ENCODE peak calls at places on chromosomes 6 and 20, in seven cellular contexts. C is IMR-90, I is neuronal stem cell, X is H9, P is trophoblast cell, T is H1, S is mesenchymal stem cell. E is an unnamed sample.
A peak's percentile ranks its signal among the peaks of the same experiment; 100 is the strongest.

GRCh38 chr6:73951186-73951585 is 255.2 kb downstream of the CD109 start:
- DNase-seq in C (peak; percentile 7), I (no peak), X (no peak), P (no peak), T (no peak), S (no peak), E (no peak)

GRCh38 chr6:27545271-27546046 is 72.6 kb upstream of the ZNF184 start:
- DNase-seq in C (peak; percentile 76), I (no peak), X (peak; percentile 85), P (no peak), T (peak; percentile 84), S (peak; percentile 71), E (peak; percentile 94)

GRCh38 chr6:8434727-8435092 is 635 bp downstream of the SLC35B3 start:
- DNase-seq in C (no peak), I (no peak), X (no peak), P (no peak), T (no peak), S (no peak), E (no peak)

GRCh38 chr6:15501806-15502450 is 160.9 kb downstream of the DTNBP1 start:
- DNase-seq in C (peak; percentile 81), I (no peak), X (no peak), P (no peak), T (no peak), S (peak; percentile 43), E (no peak)

GRCh38 chr6:52548999-52549398 is 27.9 kb downstream of the TRAM2 start:
- DNase-seq in C (no peak), I (no peak), X (no peak), P (no peak), T (no peak), S (no peak), E (no peak)

GRCh38 chr6:148760568-148761531 is 14.0 kb downstream of the UST start:
- DNase-seq in C (peak; percentile 92), I (peak; percentile 20), X (peak; percentile 64), P (no peak), T (no peak), S (peak; percentile 89), E (peak; percentile 83)

GRCh38 chr20:35820715-35821114 is 48.9 kb downstream of the PHF20 start:
- DNase-seq in C (peak; percentile 52), I (no peak), X (no peak), P (no peak), T (no peak), S (peak; percentile 57), E (no peak)

GRCh38 chr6:17178754-17179153 is 76.9 kb downstream of the STMND1 start:
- DNase-seq in C (no peak), I (no peak), X (no peak), P (no peak), T (no peak), S (no peak), E (no peak)

GRCh38 chr20:56702931-56703840 is 74.1 kb downstream of the TFAP2C start:
- DNase-seq in C (no peak), I (no peak), X (no peak), P (no peak), T (no peak), S (no peak), E (no peak)

GRCh38 chr6:3915076-3915791 is 66.1 kb downstream of the FAM50B start:
- DNase-seq in C (no peak), I (no peak), X (no peak), P (no peak), T (no peak), S (no peak), E (no peak)

GRCh38 chr6:167736486-167737204 is 90.1 kb upstream of the AFDN start:
- DNase-seq in C (no peak), I (no peak), X (no peak), P (no peak), T (no peak), S (peak; percentile 9), E (no peak)

GRCh38 chr6:42007286-42007685 is 43.0 kb upstream of the TAF8 start:
- DNase-seq in C (no peak), I (no peak), X (no peak), P (no peak), T (no peak), S (no peak), E (no peak)

GRCh38 chr6:8830794-8831193 is 395.4 kb upstream of the SLC35B3 start:
- DNase-seq in C (no peak), I (no peak), X (no peak), P (no peak), T (no peak), S (no peak), E (no peak)

GRCh38 chr20:5592823-5593761 is 157.1 kb upstream of the SHLD1 start:
- DNase-seq in C (no peak), I (no peak), X (no peak), P (no peak), T (no peak), S (no peak), E (no peak)
- H2AK5ac ChIP-seq in C (no peak overlapping the region), I (no peak overlapping the region), X (no peak overlapping the region), P (no peak overlapping the region), T (no peak overlapping the region), S (no peak overlapping the region), E (no peak overlapping the region)

GRCh38 chr6:46764961-46765360 is 18.2 kb downstream of the ANKRD66 start:
- DNase-seq in C (no peak), I (no peak), X (no peak), P (no peak), T (no peak), S (no peak), E (no peak)
- H2AK5ac ChIP-seq in C (no peak overlapping the region), I (no peak overlapping the region), X (no peak overlapping the region), P (no peak overlapping the region), T (no peak overlapping the region), S (no peak overlapping the region), E (no peak overlapping the region)

GRCh38 chr6:49328051-49328450 is 135.0 kb downstream of the MMUT start:
- DNase-seq in C (no peak), I (peak; percentile 2), X (no peak), P (no peak), T (no peak), S (peak; percentile 34), E (no peak)

GRCh38 chr6:49325901-49326300 is 137.2 kb downstream of the MMUT start:
- DNase-seq in C (no peak), I (no peak), X (no peak), P (no peak), T (no peak), S (no peak), E (no peak)

GRCh38 chr6:49326337-49326736 is 136.7 kb downstream of the MMUT start:
- DNase-seq in C (peak; percentile 61), I (no peak), X (no peak), P (no peak), T (no peak), S (peak; percentile 43), E (no peak)

GRCh38 chr6:49327575-49327974 is 135.5 kb downstream of the MMUT start:
- DNase-seq in C (no peak), I (no peak), X (no peak), P (no peak), T (no peak), S (no peak), E (no peak)

GRCh38 chr6:49327005-49327404 is 136.0 kb downstream of the MMUT start:
- DNase-seq in C (peak; percentile 15), I (no peak), X (no peak), P (no peak), T (no peak), S (no peak), E (no peak)
- H2AK5ac ChIP-seq in C (no peak overlapping the region), I (no peak overlapping the region), X (no peak overlapping the region), P (no peak overlapping the region), T (no peak overlapping the region), S (no peak overlapping the region), E (no peak overlapping the region)

GRCh38 chr20:46590453-46590852 is 40.0 kb upstream of the OCSTAMP start:
- DNase-seq in C (no peak), I (no peak), X (no peak), P (no peak), T (no peak), S (no peak), E (no peak)

GRCh38 chr20:46584508-46584907 is 34.1 kb upstream of the OCSTAMP start:
- DNase-seq in C (no peak), I (no peak), X (no peak), P (no peak), T (no peak), S (no peak), E (no peak)

GRCh38 chr20:46588532-46589509 is 38.4 kb upstream of the OCSTAMP start:
- DNase-seq in C (no peak), I (no peak), X (no peak), P (no peak), T (no peak), S (no peak), E (no peak)

GRCh38 chr20:46586724-46587123 is 36.3 kb upstream of the OCSTAMP start:
- DNase-seq in C (no peak), I (no peak), X (no peak), P (no peak), T (no peak), S (no peak), E (no peak)

GRCh38 chr20:46587986-46588385 is 37.5 kb upstream of the OCSTAMP start:
- DNase-seq in C (no peak), I (no peak), X (no peak), P (no peak), T (no peak), S (no peak), E (no peak)
- H2AK5ac ChIP-seq in C (no peak overlapping the region), I (no peak overlapping the region), X (no peak overlapping the region), P (no peak overlapping the region), T (no peak overlapping the region), S (no peak overlapping the region), E (no peak overlapping the region)

DNA sequence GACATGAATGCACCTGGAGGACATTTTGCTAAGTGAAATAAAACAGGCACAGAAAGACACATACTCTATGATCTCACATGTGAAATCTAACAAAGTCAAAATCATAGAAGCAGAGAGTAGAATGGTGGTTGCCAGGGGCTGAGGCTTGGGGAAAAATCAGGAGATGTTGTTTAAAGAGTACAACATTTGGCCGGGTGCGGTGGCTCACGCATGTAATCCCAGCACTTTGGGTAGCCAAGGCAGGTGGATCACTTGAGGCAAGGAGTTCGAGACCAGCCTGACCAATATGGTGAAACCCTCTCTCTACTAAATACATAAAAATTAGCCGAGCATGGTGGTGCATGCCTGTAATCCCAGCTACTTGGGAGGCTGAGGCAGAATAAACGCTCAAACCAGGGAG is 26.0 kb upstream of the LOC128125822 start:
- DNase-seq in C (no peak), I (no peak), X (no peak), P (no peak), T (no peak), S (no peak), E (no peak)
- H2AK5ac ChIP-seq in C (no peak overlapping the region), I (no peak overlapping the region), X (no peak overlapping the region), P (no peak overlapping the region), T (no peak overlapping the region), S (no peak overlapping the region), E (no peak overlapping the region)

GRCh38 chr20:50398064-50398463 is 112.1 kb upstream of the PTPN1 start:
- DNase-seq in C (no peak), I (no peak), X (no peak), P (no peak), T (no peak), S (no peak), E (no peak)
- H2AK5ac ChIP-seq in C (peak overlapping the region; percentile 15), I (no peak overlapping the region), X (no peak overlapping the region), P (no peak overlapping the region), T (no peak overlapping the region), S (no peak overlapping the region), E (no peak overlapping the region)